ENCODE peak calls at places on chromosomes 12 and 14, in four cellular contexts. Y is cerebellar cortex; J is stimulated activated CD4-positive, alpha-beta T cell treated with anti-CD3 and anti-CD28 coated beads, Interleukin-15, amount 100 ng/mL, for 48 hours; T is transverse colon. W is an unnamed sample.

GRCh38 chr14:95695051-95695450 is 8.8 kb downstream of the TCL1B start:
- DNase-seq in J (no peak), T (no peak), Y (no peak), W (no peak)

GRCh38 chr12:131095826-131096680 is 142.3 kb downstream of the ADGRD1 start:
- DNase-seq in J (no peak), Y (no peak), T (no peak), W (no peak)

GRCh38 chr12:104859144-104859543 is 98.9 kb downstream of the SLC41A2 start:
- DNase-seq in T (no peak), Y (no peak), J (no peak), W (peak; percentile 21)

GRCh38 chr12:68223067-68223747 is 2.4 kb downstream of the IL26 start:
- DNase-seq in J (peak; percentile 45), T (peak; percentile 82), Y (peak; percentile 66), W (peak; percentile 86)

GRCh38 chr14:71143391-71144290 is 236.4 kb downstream of the PCNX1 start:
- DNase-seq in J (peak; percentile 59), T (no peak), Y (no peak), W (peak; percentile 71)

GRCh38 chr12:6868211-6869048 is 1.1 kb downstream of the TPI1 start:
- DNase-seq in Y (peak; percentile 31), J (no peak), T (no peak), W (peak; percentile 28)

GRCh38 chr12:70383484-70383883 is 17.4 kb downstream of the KCNMB4 start:
- DNase-seq in Y (no peak), T (no peak), J (no peak), W (no peak)

GRCh38 chr12:65121049-65121955 is at the start of gene WIF1:
- DNase-seq in T (peak; percentile 19), J (peak; percentile 11), Y (peak; percentile 19), W (no peak)

GRCh38 chr14:67357583-67358354 is 1.8 kb downstream of the ATP6V1D start:
- DNase-seq in Y (no peak), J (no peak), T (no peak), W (peak; percentile 37)

GRCh38 chr12:78864483-78865296 is at the start of gene SYT1:
- DNase-seq in Y (peak; percentile 97), J (no peak), T (peak; percentile 25), W (peak; percentile 91)

GRCh38 chr14:44759263-44759662 is 202.5 kb downstream of the KLHL28 start:
- DNase-seq in J (no peak), T (no peak), Y (no peak), W (no peak)

GRCh38 chr14:32509632-32510187 is 180.6 kb downstream of the AKAP6 start:
- DNase-seq in J (no peak), Y (peak; percentile 40), T (peak; percentile 19), W (peak; percentile 96)

GRCh38 chr12:124909831-124910560 is 4.5 kb downstream of the UBC start:
- DNase-seq in J (no peak), T (no peak), Y (peak; percentile 82), W (no peak)

GRCh38 chr14:62117010-62117717 is 354.9 kb downstream of the SNAPC1 start:
- DNase-seq in J (peak; percentile 46), T (peak; percentile 48), Y (peak; percentile 35), W (peak; percentile 60)

GRCh38 chr14:36020120-36021029 is 156.1 kb downstream of the PTCSC3 start:
- DNase-seq in J (no peak), Y (no peak), T (no peak), W (no peak)

GRCh38 chr12:42382013-42382696 is 56.2 kb downstream of the PPHLN1 start:
- DNase-seq in T (no peak), Y (no peak), J (no peak), W (no peak)

GRCh38 chr12:65742481-65742971 is 81.8 kb upstream of the HMGA2 start:
- DNase-seq in T (no peak), Y (peak; percentile 60), J (no peak), W (peak; percentile 43)

GRCh38 chr12:30725739-30726138 is 29.0 kb downstream of the CAPRIN2 start:
- DNase-seq in Y (no peak), T (no peak), J (no peak), W (peak; percentile 73)

GRCh38 chr14:96264850-96265249 is 8.8 kb downstream of the BDKRB1 start:
- DNase-seq in T (no peak), J (no peak), Y (peak; percentile 22), W (no peak)

GRCh38 chr14:43406936-43407335 is 1100.1 kb downstream of the FSCB start:
- DNase-seq in T (no peak), J (no peak), Y (no peak), W (no peak)

GRCh38 chr12:23361971-23362370 is 587.5 kb downstream of the SOX5 start:
- DNase-seq in Y (no peak), T (no peak), J (no peak), W (no peak)

GRCh38 chr14:51806624-51807023 is 53.8 kb upstream of the GNG2 start:
- DNase-seq in J (no peak), Y (no peak), T (no peak), W (no peak)

GRCh38 chr12:31118831-31119530 is 45.3 kb downstream of the DDX11 start:
- DNase-seq in Y (peak; percentile 22), J (no peak), T (no peak), W (no peak)

GRCh38 chr12:39123580-39123979 is 218.2 kb upstream of the CPNE8 start:
- DNase-seq in Y (no peak), J (no peak), T (no peak), W (no peak)

GRCh38 chr12:56084958-56085543 is 5.1 kb downstream of the ERBB3 start:
- DNase-seq in T (peak; percentile 41), Y (peak; percentile 55), J (no peak), W (no peak)

GRCh38 chr12:23947395-23947794 is 2.1 kb downstream of the SOX5 start:
- DNase-seq in T (no peak), Y (no peak), J (no peak), W (no peak)

GRCh38 chr14:102504951-102505600 is 4.5 kb downstream of the ANKRD9 start:
- DNase-seq in Y (no peak), T (no peak), J (no peak), W (no peak)

GRCh38 chr14:29352681-29353080 is 575.0 kb downstream of the PRKD1 start:
- DNase-seq in Y (no peak), J (no peak), T (no peak), W (no peak)

GRCh38 chr14:98210045-98210678 is 1061.8 kb downstream of the BCL11B start:
- DNase-seq in J (no peak), T (no peak), Y (no peak), W (no peak)

GRCh38 chr14:101962503-101962874 is 1.9 kb upstream of the DYNC1H1 start:
- DNase-seq in Y (no peak), J (no peak), T (peak; percentile 64), W (peak; percentile 87)

GRCh38 chr12:82527165-82527780 is 159.4 kb upstream of the TMTC2 start:
- DNase-seq in J (no peak), T (peak; percentile 12), Y (peak; percentile 78), W (peak; percentile 55)

GRCh38 chr12:123713398-123714301 is 1.5 kb downstream of the ATP6V0A2 start:
- DNase-seq in T (peak; percentile 37), J (no peak), Y (peak; percentile 27), W (peak; percentile 4)

GRCh38 chr12:120791669-120792176 is 66.1 kb downstream of the ACADS start:
- DNase-seq in Y (no peak), J (no peak), T (no peak), W (no peak)

GRCh38 chr12:6285532-6286306 is 24.8 kb upstream of the PLEKHG6 start:
- DNase-seq in Y (no peak), T (no peak), J (no peak), W (peak; percentile 48)

GRCh38 chr12:84694111-84694510 is 218.5 kb downstream of the SLC6A15 start:
- DNase-seq in Y (no peak), T (no peak), J (no peak), W (peak; percentile 23)

GRCh38 chr12:89135976-89136634 is 216.2 kb downstream of the DUSP6 start:
- DNase-seq in Y (no peak), T (no peak), J (no peak), W (peak; percentile 67)

GRCh38 chr14:76901171-76902055 is 75.2 kb downstream of the LRRC74A start:
- DNase-seq in J (no peak), Y (peak; percentile 67), T (no peak), W (no peak)

GRCh38 chr12:19833775-19834501 is 394.6 kb downstream of the AEBP2 start:
- DNase-seq in Y (no peak), J (peak; percentile 11), T (no peak), W (peak; percentile 46)

GRCh38 chr14:30227871-30228270 is 300.2 kb upstream of the PRKD1 start:
- DNase-seq in J (no peak), Y (no peak), T (no peak), W (peak; percentile 87)